ENCODE peak calls at places on chromosome 20, in four cellular contexts. G is GM12865, A is astrocyte of the cerebellum, J is A673. E is an unnamed sample.
A peak's percentile ranks its signal among the peaks of the same experiment; 100 is the strongest.

GRCh38 chr20:32958574-32958973 is 45.7 kb downstream of the SUN5 start:
- DNase-seq in G (no peak), A (no peak), J (no peak), E (no peak)

GRCh38 chr20:10171864-10172751 is 46.5 kb upstream of the SNAP25 start:
- DNase-seq in G (no peak), A (no peak), J (peak; percentile 69), E (no peak)

GRCh38 chr20:29874476-29875202 is 1382.8 kb upstream of the DEFB115 start:
- DNase-seq in G (no peak), A (no peak), J (no peak), E (no peak)

GRCh38 chr20:20941468-20941889 is 164.7 kb downstream of the LINC00237 start:
- DNase-seq in G (no peak), A (no peak), J (no peak), E (no peak)

GRCh38 chr20:60993647-60994046 is 258.4 kb upstream of the CDH4 start:
- DNase-seq in G (no peak), A (no peak), J (peak; percentile 24), E (no peak)

GRCh38 chr20:50038574-50038991 is 55.8 kb downstream of the SNAI1 start:
- DNase-seq in G (no peak), A (no peak), J (no peak), E (no peak)

GRCh38 chr20:13017235-13017634 is 8.5 kb downstream of the SPTLC3 start:
- DNase-seq in G (no peak), A (no peak), J (no peak), E (no peak)

GRCh38 chr20:32285621-32286334 is 8.3 kb downstream of the KIF3B start:
- DNase-seq in G (peak; percentile 82), A (no peak), J (peak; percentile 20), E (no peak)

GRCh38 chr20:5486377-5487054 is 169.8 kb upstream of the PROKR2 start:
- DNase-seq in G (peak; percentile 58), A (no peak), J (no peak), E (no peak)

GRCh38 chr20:43923917-43924316 is 9.3 kb downstream of the TOX2 start:
- DNase-seq in G (no peak), A (no peak), J (no peak), E (no peak)

GRCh38 chr20:14963262-14963663 is 625.9 kb upstream of the FLRT3 start:
- DNase-seq in G (no peak), A (no peak), J (no peak), E (peak; percentile 48)

GRCh38 chr20:17059465-17059864 is 167.4 kb upstream of the PCSK2 start:
- DNase-seq in G (no peak), A (peak; percentile 8), J (peak; percentile 91), E (no peak)

GRCh38 chr20:57656821-57657536 is 36.8 kb upstream of the ZBP1 start:
- DNase-seq in G (no peak), A (no peak), J (no peak), E (no peak)

GRCh38 chr20:39849664-39850063 is 839.4 kb downstream of the MAFB start:
- DNase-seq in G (no peak), A (peak; percentile 81), J (peak; percentile 89), E (no peak)

GRCh38 chr20:23623666-23624065 is 14.1 kb downstream of the CST3 start:
- DNase-seq in G (no peak), A (no peak), J (no peak), E (no peak)

GRCh38 chr20:433300-433975 is 25.3 kb downstream of the RBCK1 start:
- DNase-seq in G (peak; percentile 89), A (no peak), J (no peak), E (peak; percentile 23)

GRCh38 chr20:49510562-49511117 is 28.2 kb upstream of the KCNB1 start:
- DNase-seq in G (no peak), A (peak; percentile 94), J (no peak), E (no peak)

GRCh38 chr20:22402550-22402949 is 181.8 kb downstream of the FOXA2 start:
- DNase-seq in G (no peak), A (no peak), J (no peak), E (no peak)

GRCh38 chr20:56998438-56998837 is 268.0 kb downstream of the BMP7 start:
- DNase-seq in G (no peak), A (no peak), J (no peak), E (no peak)

GRCh38 chr20:36855241-36855657 is 20.7 kb upstream of the TLDC2 start:
- DNase-seq in G (no peak), A (no peak), J (no peak), E (no peak)

GRCh38 chr20:63828951-63829350 is 2.1 kb downstream of the ZBTB46 start:
- DNase-seq in G (no peak), A (no peak), J (no peak), E (no peak)
- TF ChIP-seq CTCF in G (no peak), A (peak; percentile 0), J (no peak), E (no peak)

GRCh38 chr20:64167676-64168075 is 3.4 kb downstream of the MYT1 start:
- DNase-seq in G (no peak), A (no peak), J (no peak), E (no peak)

GRCh38 chr20:64163776-64164122 is 503 bp upstream of the MYT1 start:
- DNase-seq in G (no peak), A (no peak), J (no peak), E (no peak)

GRCh38 chr20:64166712-64167615 is 2.7 kb downstream of the MYT1 start:
- DNase-seq in G (no peak), A (no peak), J (no peak), E (no peak)

GRCh38 chr20:64164123-64164836 is at the start of gene MYT1:
- DNase-seq in G (no peak), A (no peak), J (no peak), E (no peak)

DNA sequence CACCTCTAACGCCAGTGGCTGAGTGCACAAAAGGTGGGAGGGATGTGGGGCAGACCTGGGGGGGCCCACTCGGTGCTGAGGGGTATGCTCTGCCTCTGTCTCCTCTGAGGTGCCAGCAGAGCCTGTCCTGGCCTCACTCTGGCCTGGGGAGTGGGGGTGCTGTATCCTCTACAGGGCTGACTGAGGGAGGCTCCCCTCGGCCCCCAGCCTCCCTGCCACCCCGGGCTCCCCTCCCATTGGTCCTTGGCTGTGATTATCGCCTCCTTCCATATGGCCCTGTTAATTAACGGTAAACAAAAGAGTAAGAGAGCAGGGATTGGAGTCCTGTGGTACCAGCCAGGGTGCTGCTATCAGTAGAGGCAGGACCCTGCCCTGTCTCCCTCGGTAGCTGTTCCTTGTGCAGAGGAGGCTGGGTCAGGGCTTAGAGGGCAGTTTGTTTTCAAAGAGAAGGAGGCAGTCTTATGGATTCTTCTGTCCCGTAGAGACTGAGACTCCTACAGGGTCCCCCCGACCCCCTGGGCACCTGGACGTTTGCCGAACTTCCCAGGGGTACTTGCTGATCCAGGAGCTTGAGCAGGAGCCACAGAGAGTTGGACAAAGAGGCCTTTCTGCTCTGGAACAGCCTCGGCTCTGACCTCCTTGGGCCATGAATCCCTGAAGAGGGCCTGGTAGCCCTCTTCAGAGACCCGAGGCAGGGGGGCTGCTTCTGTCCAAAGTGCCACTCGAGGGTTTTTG is 1.8 kb downstream of the MYT1 start:
- DNase-seq in G (no peak), A (no peak), J (no peak), E (no peak)
- TF ChIP-seq CTCF in G (no peak), A (no peak), J (no peak), E (no peak)

DNA sequence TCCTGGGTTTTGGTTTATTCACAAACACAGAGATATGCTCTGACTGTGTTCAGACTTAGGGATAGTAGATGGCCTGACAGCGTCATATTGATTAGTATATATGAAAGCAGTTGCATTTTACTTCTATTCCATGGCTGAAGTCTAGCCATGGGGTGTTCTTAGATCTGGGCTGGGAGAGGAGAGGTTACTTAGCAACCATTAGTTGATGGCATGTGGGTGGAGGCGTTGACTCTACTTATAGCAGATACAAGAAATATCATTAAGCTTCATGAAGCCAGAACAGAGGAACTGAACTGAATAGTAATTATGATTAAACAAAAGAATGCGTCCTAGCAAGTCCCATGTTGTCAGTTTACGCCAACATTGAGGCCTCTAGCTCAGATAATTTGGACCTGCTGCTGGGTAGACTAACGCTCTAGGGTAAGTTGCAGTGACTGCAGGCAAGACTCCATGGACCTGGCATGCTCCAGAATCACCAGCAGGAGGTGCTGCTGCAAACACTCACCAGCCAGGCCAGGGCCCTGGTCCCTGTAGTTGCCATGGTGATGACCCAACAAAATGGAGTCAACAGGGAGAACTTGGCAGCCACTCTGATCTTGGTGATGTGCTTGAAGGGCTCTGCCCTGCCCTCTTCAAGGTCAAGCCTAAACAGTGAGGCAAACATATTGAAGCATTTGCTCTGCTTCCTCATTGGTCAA is 477.4 kb downstream of the PREX1 start:
- DNase-seq in G (peak; percentile 67), A (no peak), J (peak; percentile 22), E (no peak)
- TF ChIP-seq CTCF in G (peak; percentile 51), A (peak; percentile 17), J (peak; percentile 55), E (peak; percentile 24)

GRCh38 chr20:41599699-41600104 is 18.5 kb downstream of the CHD6 start:
- DNase-seq in G (no peak), A (no peak), J (no peak), E (no peak)
- TF ChIP-seq CTCF in G (no peak), A (no peak), J (no peak), E (no peak)

E was measured in kidney epithelial cell.